ENCODE peak calls at places on chromosomes 12 and 14, in ten cellular contexts. F, N, T, X, Y, A, K, G, I and J are unnamed samples.

GRCh38 chr12:27274706-27275105 is 30.6 kb downstream of the STK38L start:
- DNase-seq in F (no peak), N (no peak), T (no peak), X (no peak), Y (no peak), A (no peak), K (no peak), G (no peak), I (no peak), J (no peak)

GRCh38 chr12:107287436-107288413 is 194.4 kb upstream of the CRY1 start:
- DNase-seq in F (no peak), N (no peak), T (no peak), X (no peak), Y (no peak), A (no peak), K (no peak), G (no peak), I (no peak), J (no peak)

GRCh38 chr14:67941456-67942018 is 122.0 kb downstream of the RAD51B start:
- DNase-seq in F (no peak), N (no peak), T (no peak), X (no peak), Y (no peak), A (no peak), K (no peak), G (peak), I (no peak), J (no peak)

GRCh38 chr12:48104531-48104930 is 1.3 kb downstream of the SENP1 start:
- DNase-seq in F (no peak), N (no peak), T (no peak), X (no peak), Y (no peak), A (no peak), K (peak), G (no peak), I (no peak), J (no peak)

GRCh38 chr14:35355981-35356839 is 48.3 kb downstream of the NFKBIA start:
- DNase-seq in F (no peak), N (no peak), T (peak), X (no peak), Y (no peak), A (no peak), K (no peak), G (peak), I (peak), J (no peak)

GRCh38 chr14:69592923-69593677 is 18.3 kb upstream of the SUSD6 start:
- DNase-seq in F (no peak), N (no peak), T (no peak), X (no peak), Y (no peak), A (peak), K (no peak), G (peak), I (no peak), J (no peak)

GRCh38 chr12:96828169-96828789 is 78.8 kb upstream of the NEDD1 start:
- DNase-seq in F (peak), N (no peak), T (peak), X (no peak), Y (no peak), A (no peak), K (no peak), G (no peak), I (no peak), J (no peak)

GRCh38 chr12:123798518-123798917 is 36.4 kb downstream of the DNAH10 start:
- DNase-seq in F (no peak), N (no peak), T (no peak), X (no peak), Y (no peak), A (no peak), K (no peak), G (no peak), I (no peak), J (no peak)

GRCh38 chr12:56160160-56160763 is 2.1 kb downstream of the MYL6 start:
- DNase-seq in F (no peak), N (peak), T (peak), X (no peak), Y (no peak), A (no peak), K (peak), G (no peak), I (no peak), J (no peak)

GRCh38 chr12:104250366-104251125 is 35.0 kb downstream of the TXNRD1 start:
- DNase-seq in F (no peak), N (no peak), T (no peak), X (no peak), Y (no peak), A (no peak), K (no peak), G (no peak), I (no peak), J (no peak)

GRCh38 chr12:95440401-95440800 is 33.6 kb upstream of the METAP2 start:
- DNase-seq in F (no peak), N (no peak), T (no peak), X (no peak), Y (no peak), A (no peak), K (no peak), G (no peak), I (no peak), J (no peak)

GRCh38 chr12:50222275-50222783 is 55.2 kb upstream of the CERS5 start:
- DNase-seq in F (peak), N (peak), T (peak), X (no peak), Y (no peak), A (peak), K (peak), G (peak), I (peak), J (peak)

GRCh38 chr14:70664698-70665447 is 23.2 kb downstream of the TTC9 start:
- DNase-seq in F (no peak), N (no peak), T (no peak), X (no peak), Y (no peak), A (no peak), K (no peak), G (no peak), I (no peak), J (no peak)

GRCh38 chr12:5059358-5059757 is 15.7 kb downstream of the KCNA5 start:
- DNase-seq in F (no peak), N (no peak), T (no peak), X (no peak), Y (no peak), A (no peak), K (no peak), G (no peak), I (no peak), J (no peak)

GRCh38 chr14:85276829-85277228 is 253.1 kb upstream of the FLRT2 start:
- DNase-seq in F (no peak), N (no peak), T (no peak), X (no peak), Y (no peak), A (no peak), K (no peak), G (no peak), I (no peak), J (no peak)
- TF ChIP-seq CTCF in F (no peak), N (no peak), T (no peak), X (no peak), Y (no peak), A (no peak), K (no peak), G (no peak), I (no peak), J (no peak)

GRCh38 chr12:116863275-116863767 is 17.9 kb downstream of the HRK start:
- DNase-seq in F (peak), N (peak), T (peak), X (no peak), Y (no peak), A (no peak), K (no peak), G (peak), I (peak), J (peak)
- TF ChIP-seq CTCF in F (peak), N (peak), T (peak), X (peak), Y (peak), A (peak), K (no peak), G (peak), I (peak), J (peak)

GRCh38 chr12:115253049-115253448 is 569.1 kb upstream of the TBX3 start:
- DNase-seq in F (no peak), N (no peak), T (no peak), X (no peak), Y (no peak), A (no peak), K (no peak), G (no peak), I (no peak), J (no peak)
- TF ChIP-seq CTCF in F (no peak), N (no peak), T (no peak), X (no peak), Y (no peak), A (no peak), K (no peak), G (no peak), I (no peak), J (no peak)

DNA sequence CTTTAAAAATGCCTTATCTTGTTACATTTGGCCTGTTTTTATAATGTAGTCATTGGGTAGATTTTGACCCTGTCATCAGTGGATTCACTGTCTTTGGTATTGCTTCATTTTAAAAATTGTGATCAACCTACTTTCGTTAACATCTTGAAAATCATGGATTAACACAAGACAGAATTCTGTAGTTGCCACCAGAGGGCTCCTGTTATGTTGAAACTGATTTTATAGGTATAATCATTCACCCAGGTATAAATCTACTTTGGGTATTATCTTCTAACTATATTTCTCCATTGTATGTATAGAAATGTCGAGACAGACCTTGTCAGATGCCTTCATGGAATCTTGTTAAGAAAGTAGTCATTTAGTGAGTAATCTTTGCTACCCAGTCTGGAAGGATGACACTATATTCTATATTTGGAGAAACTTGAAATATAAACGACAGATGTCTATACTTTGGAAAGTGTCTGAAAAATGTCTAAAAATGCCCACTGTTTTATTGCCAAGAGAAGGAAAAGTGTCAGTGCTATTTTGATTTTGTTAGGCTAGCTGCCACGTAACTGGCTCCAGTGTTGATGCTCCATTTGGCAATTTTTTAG is 129.4 kb downstream of the PELI2 start:
- DNase-seq in F (no peak), N (no peak), T (no peak), X (no peak), Y (no peak), A (no peak), K (peak), G (no peak), I (peak), J (no peak)
- TF ChIP-seq CTCF in F (peak), N (peak), T (peak), X (peak), Y (peak), A (no peak), K (peak), G (peak), I (peak), J (no peak)

DNA sequence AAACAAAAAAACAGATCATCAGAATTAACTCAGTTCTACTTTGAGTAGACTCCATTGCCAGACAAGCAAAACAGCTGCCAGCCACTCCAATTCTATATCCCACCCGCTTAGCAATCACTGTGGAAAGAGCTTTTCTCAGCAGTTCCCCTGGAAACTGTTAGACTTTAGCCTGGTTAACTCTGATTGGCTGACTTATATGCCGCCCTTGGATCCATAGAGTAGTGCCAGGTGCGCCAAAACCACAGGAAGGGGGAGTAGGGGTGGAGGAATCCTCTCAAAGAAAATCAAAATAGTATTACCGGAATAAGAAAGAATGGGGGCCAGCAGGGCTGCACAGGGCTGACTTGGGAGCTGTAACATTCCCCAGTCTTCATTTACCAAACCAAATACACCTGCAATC is 5.4 kb upstream of the EML5 start:
- DNase-seq in F (no peak), N (no peak), T (no peak), X (no peak), Y (no peak), A (no peak), K (no peak), G (no peak), I (no peak), J (no peak)
- TF ChIP-seq CTCF in F (no peak), N (no peak), T (no peak), X (no peak), Y (no peak), A (no peak), K (no peak), G (no peak), I (no peak), J (no peak)

DNA sequence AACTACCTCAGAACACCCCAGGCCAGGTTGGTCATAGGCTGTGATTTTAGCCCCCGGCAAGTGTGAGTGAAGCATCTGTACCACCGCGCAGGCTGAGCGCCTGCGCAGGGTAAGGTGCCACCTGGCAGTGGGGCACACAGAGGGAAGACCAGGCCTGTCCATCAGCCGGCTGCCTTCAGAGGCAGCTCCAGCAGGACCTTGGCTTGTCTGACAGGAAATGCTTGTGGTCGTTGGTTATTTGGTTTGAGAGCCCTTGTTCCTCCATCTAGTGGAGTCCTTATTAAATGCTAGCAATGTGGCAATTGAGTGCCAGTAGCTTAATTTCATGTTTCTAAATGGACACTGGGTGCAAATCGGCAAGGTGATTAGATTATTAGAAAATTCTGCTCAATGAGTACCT is 27.5 kb downstream of the SLC25A29 start:
- DNase-seq in F (no peak), N (no peak), T (peak), X (no peak), Y (peak), A (no peak), K (no peak), G (no peak), I (no peak), J (no peak)
- TF ChIP-seq CTCF in F (no peak), N (no peak), T (no peak), X (no peak), Y (peak), A (no peak), K (no peak), G (no peak), I (no peak), J (no peak)

GRCh38 chr12:75694891-75695290 is 183.5 kb upstream of the KRR1 start:
- DNase-seq in F (no peak), N (no peak), T (no peak), X (no peak), Y (no peak), A (no peak), K (peak), G (no peak), I (peak), J (no peak)

GRCh38 chr12:75701859-75702258 is 190.4 kb upstream of the KRR1 start:
- DNase-seq in F (no peak), N (no peak), T (no peak), X (no peak), Y (no peak), A (no peak), K (no peak), G (no peak), I (peak), J (no peak)

GRCh38 chr12:75699251-75699650 is 187.8 kb upstream of the KRR1 start:
- DNase-seq in F (no peak), N (no peak), T (no peak), X (no peak), Y (no peak), A (no peak), K (no peak), G (no peak), I (no peak), J (no peak)

GRCh38 chr12:75699728-75700496 is 188.5 kb upstream of the KRR1 start:
- DNase-seq in F (no peak), N (no peak), T (no peak), X (no peak), Y (no peak), A (no peak), K (no peak), G (no peak), I (no peak), J (no peak)

GRCh38 chr12:75698052-75698451 is 186.6 kb upstream of the KRR1 start:
- DNase-seq in F (no peak), N (no peak), T (no peak), X (no peak), Y (no peak), A (no peak), K (no peak), G (no peak), I (peak), J (no peak)
- TF ChIP-seq CTCF in F (no peak), N (no peak), T (no peak), X (no peak), Y (no peak), A (no peak), K (no peak), G (no peak), I (peak), J (no peak)

GRCh38 chr14:64765740-64766302 is 61.6 kb downstream of the PLEKHG3 start:
- DNase-seq in F (no peak), N (no peak), T (no peak), X (no peak), Y (no peak), A (no peak), K (no peak), G (no peak), I (no peak), J (no peak)

GRCh38 chr14:64768401-64769095 is 64.3 kb downstream of the PLEKHG3 start:
- DNase-seq in F (no peak), N (no peak), T (peak), X (no peak), Y (no peak), A (no peak), K (no peak), G (no peak), I (no peak), J (no peak)

GRCh38 chr14:64767215-64767964 is 63.2 kb downstream of the PLEKHG3 start:
- DNase-seq in F (no peak), N (no peak), T (no peak), X (no peak), Y (no peak), A (no peak), K (no peak), G (no peak), I (no peak), J (no peak)

GRCh38 chr14:64764641-64765520 is 60.7 kb downstream of the PLEKHG3 start:
- DNase-seq in F (peak), N (peak), T (peak), X (peak), Y (peak), A (peak), K (peak), G (peak), I (peak), J (peak)

DNA sequence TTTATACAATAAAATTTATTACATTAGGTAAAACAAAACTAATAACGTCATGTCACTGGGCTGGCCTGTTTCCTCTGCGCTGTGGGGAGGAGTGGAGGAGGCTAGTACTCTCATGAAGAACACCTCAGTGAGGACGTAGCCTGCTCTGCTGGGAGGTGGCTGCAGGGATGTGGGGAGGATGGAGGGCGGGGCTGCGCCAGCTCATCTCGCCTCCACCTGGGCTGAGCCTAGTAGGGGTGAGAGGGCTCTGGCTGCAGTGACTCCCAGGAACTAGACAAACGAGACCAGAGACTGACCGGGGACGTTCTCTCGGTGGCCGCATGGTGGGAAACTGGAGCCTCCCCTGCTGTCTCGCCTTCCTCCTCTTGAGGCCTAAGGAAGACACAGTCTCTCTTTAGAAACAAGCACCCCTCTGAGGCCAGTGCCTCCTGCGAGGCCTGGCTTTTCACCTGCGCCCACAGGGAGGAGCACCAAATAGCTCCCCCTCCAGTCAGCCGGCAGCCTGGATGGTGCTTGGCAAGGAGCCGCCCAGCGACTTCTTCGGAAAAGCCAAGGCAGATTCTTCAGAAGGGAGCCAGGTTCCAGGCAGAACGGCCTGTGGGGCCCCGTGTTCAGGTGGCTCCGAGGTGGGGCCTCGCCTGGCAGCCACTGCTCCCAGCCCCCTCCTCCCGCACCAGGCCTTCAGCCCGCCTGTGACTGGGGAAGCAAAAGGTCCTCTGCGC is 62.4 kb downstream of the PLEKHG3 start:
- DNase-seq in F (peak), N (no peak), T (peak), X (no peak), Y (no peak), A (no peak), K (peak), G (no peak), I (no peak), J (no peak)
- TF ChIP-seq CTCF in F (peak), N (no peak), T (peak), X (no peak), Y (no peak), A (no peak), K (no peak), G (no peak), I (no peak), J (no peak)

DNA sequence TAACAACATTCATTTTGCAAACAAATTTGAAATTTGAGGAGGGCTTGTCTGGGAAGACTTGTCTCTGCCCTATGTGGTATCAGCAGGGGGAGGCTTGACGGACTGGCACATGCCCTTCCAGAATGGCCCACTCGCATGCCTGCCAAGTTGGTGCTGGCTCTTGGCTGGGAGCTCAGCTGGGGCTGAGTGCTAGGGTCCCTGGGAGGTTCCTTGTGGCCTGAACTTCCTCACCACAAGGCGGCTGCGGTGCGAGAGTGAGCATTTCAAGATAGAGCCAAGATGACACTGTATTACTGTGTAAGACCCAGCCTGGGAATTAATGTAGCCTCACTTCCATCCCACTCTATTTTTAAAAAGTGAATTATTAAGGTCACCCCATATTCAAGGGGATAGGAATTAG is 271.6 kb upstream of the PLEKHG7 start:
- DNase-seq in F (peak), N (no peak), T (peak), X (no peak), Y (no peak), A (no peak), K (no peak), G (no peak), I (no peak), J (no peak)
- TF ChIP-seq CTCF in F (peak), N (no peak), T (peak), X (no peak), Y (no peak), A (no peak), K (no peak), G (no peak), I (no peak), J (no peak)